ENCODE peak calls at places on chromosomes 2 and 18, in nine cellular contexts. L is breast epithelium, S is stomach, I is HFFc6, G is lower lobe of right lung, H is SK-N-SH, B is fibroblast of mammary gland, Z is HCT116, C is thoracic aorta. X is an unnamed sample.

GRCh38 chr2:44286884-44287638 is 11.8 kb downstream of the SLC3A1 start:
- DNase-seq in S (peak), Z (no peak), L (no peak), B (no peak), I (no peak), G (no peak), H (no peak), C (no peak), X (no peak)

GRCh38 chr2:174631009-174631981 is 33.7 kb upstream of the WIPF1 start:
- DNase-seq in G (no peak), B (peak), S (no peak), I (peak), L (no peak), H (no peak), Z (no peak), C (no peak), X (no peak)

GRCh38 chr2:241213036-241213435 is 24.6 kb downstream of the ANO7 start:
- DNase-seq in G (no peak), L (no peak), B (no peak), I (no peak), C (no peak), Z (no peak), S (no peak), H (no peak), X (no peak)

GRCh38 chr18:22493940-22494339 is 76.2 kb upstream of the CTAGE1 start:
- DNase-seq in C (no peak), Z (no peak), I (peak), B (peak), S (no peak), H (no peak), G (no peak), L (no peak), X (no peak)

GRCh38 chr2:91477731-91478672 is 2786.5 kb downstream of the RPIA start:
- DNase-seq in I (no peak), B (no peak), S (peak), H (peak), G (peak), L (peak), C (no peak), Z (no peak), X (no peak)

GRCh38 chr2:237156131-237156856 is 70.6 kb downstream of the COPS8 start:
- DNase-seq in B (peak), L (no peak), S (no peak), H (peak), G (no peak), Z (no peak), C (peak), I (peak), X (no peak)

GRCh38 chr18:48340502-48340901 is 68.7 kb downstream of the ZBTB7C start:
- DNase-seq in Z (no peak), B (no peak), S (no peak), C (no peak), L (no peak), H (no peak), G (no peak), I (no peak), X (no peak)

GRCh38 chr2:43255249-43255960 is 29.0 kb upstream of the ZFP36L2 start:
- DNase-seq in Z (no peak), S (no peak), C (no peak), H (no peak), L (no peak), I (no peak), B (no peak), G (no peak), X (no peak)

GRCh38 chr2:196980498-196980897 is 54.0 kb upstream of the PGAP1 start:
- DNase-seq in Z (no peak), B (no peak), G (no peak), H (no peak), I (no peak), C (no peak), S (no peak), L (no peak), X (no peak)

GRCh38 chr2:200308421-200309295 is 2.2 kb downstream of the SPATS2L start:
- DNase-seq in C (no peak), G (no peak), Z (no peak), I (peak), B (peak), H (no peak), S (no peak), L (no peak), X (no peak)

GRCh38 chr2:221911316-221911715 is 339.2 kb upstream of the EPHA4 start:
- DNase-seq in S (no peak), I (no peak), L (no peak), C (no peak), B (no peak), H (no peak), Z (no peak), G (no peak), X (no peak)

GRCh38 chr2:52423111-52423510 is 1344.5 kb upstream of the CHAC2 start:
- DNase-seq in I (no peak), S (no peak), C (no peak), L (no peak), B (no peak), G (no peak), Z (no peak), H (no peak), X (no peak)

GRCh38 chr2:11465485-11466306 is at the start of gene E2F6:
- DNase-seq in L (peak), B (peak), Z (peak), G (peak), S (peak), C (peak), I (peak), H (peak), X (peak)
- TF ChIP-seq CTCF in L (peak), B (no peak), Z (no peak), G (no peak), S (no peak), C (peak), I (peak), H (no peak), X (no peak)

GRCh38 chr2:186518945-186519344 is 32.9 kb downstream of the ZC3H15 start:
- DNase-seq in B (no peak), I (no peak), H (no peak), L (no peak), C (no peak), Z (no peak), G (no peak), S (no peak), X (no peak)

GRCh38 chr2:186518291-186518690 is 32.2 kb downstream of the ZC3H15 start:
- DNase-seq in G (no peak), H (no peak), I (no peak), S (no peak), C (no peak), B (no peak), L (no peak), Z (no peak), X (no peak)

GRCh38 chr2:186516396-186516795 is 30.3 kb downstream of the ZC3H15 start:
- DNase-seq in I (no peak), G (no peak), C (no peak), B (no peak), Z (no peak), H (no peak), L (no peak), S (no peak), X (no peak)

GRCh38 chr2:186515376-186515775 is 29.3 kb downstream of the ZC3H15 start:
- DNase-seq in G (no peak), H (no peak), S (no peak), L (no peak), Z (no peak), I (no peak), B (peak), C (no peak), X (no peak)

GRCh38 chr2:186517090-186517489 is 31.0 kb downstream of the ZC3H15 start:
- DNase-seq in I (no peak), H (no peak), S (no peak), Z (no peak), B (no peak), L (no peak), C (no peak), G (no peak), X (no peak)
- TF ChIP-seq CTCF in I (no peak), H (no peak), S (no peak), Z (no peak), B (no peak), L (no peak), C (no peak), G (no peak), X (no peak)

GRCh38 chr2:230944804-230945372 is 19.8 kb upstream of the GPR55 start:
- DNase-seq in I (no peak), Z (no peak), B (no peak), C (no peak), G (no peak), L (no peak), S (peak), H (no peak), X (no peak)
- TF ChIP-seq CTCF in I (no peak), Z (no peak), B (no peak), C (no peak), G (no peak), L (no peak), S (no peak), H (no peak), X (no peak)

GRCh38 chr2:119174993-119175347 is 16.4 kb upstream of the C1QL2 start:
- DNase-seq in Z (no peak), H (no peak), I (no peak), B (no peak), G (no peak), L (no peak), C (no peak), S (no peak), X (no peak)
- TF ChIP-seq CTCF in Z (no peak), H (no peak), I (no peak), B (no peak), G (no peak), L (no peak), C (no peak), S (no peak), X (no peak)

DNA sequence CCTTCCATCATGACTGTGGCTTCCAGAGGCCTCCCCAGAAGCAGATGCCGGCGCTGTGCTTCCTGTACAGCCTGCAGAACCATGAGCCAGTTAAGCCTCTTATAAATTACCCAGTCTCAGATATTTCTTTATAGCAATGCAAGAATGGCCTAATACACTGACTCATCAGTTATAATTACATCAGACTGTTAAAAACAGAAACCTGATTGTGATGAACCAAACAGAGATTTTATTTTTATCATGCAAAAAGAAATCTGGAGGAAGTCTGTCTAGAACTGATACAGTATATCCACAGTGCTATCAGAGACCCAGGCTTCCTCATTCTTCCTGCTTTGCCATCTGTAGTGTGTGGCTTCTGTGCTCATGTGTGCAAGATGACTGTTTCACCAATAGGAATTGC is 93.4 kb upstream of the MEX3C start:
- DNase-seq in Z (no peak), S (no peak), H (no peak), C (no peak), G (no peak), B (no peak), I (no peak), L (no peak), X (no peak)
- TF ChIP-seq CTCF in Z (no peak), S (no peak), H (no peak), C (no peak), G (no peak), B (no peak), I (no peak), L (no peak), X (no peak)

GRCh38 chr2:172097557-172098131 is 5.1 kb downstream of the DLX2 start:
- DNase-seq in S (no peak), I (peak), Z (no peak), H (peak), L (no peak), B (no peak), G (no peak), C (no peak), X (peak)

GRCh38 chr2:172094319-172095145 is 8.2 kb downstream of the DLX2 start:
- DNase-seq in Z (no peak), L (no peak), H (peak), C (no peak), S (no peak), I (peak), G (peak), B (no peak), X (peak)

GRCh38 chr2:172096661-172097547 is 5.8 kb downstream of the DLX2 start:
- DNase-seq in S (no peak), B (peak), G (no peak), C (no peak), L (no peak), Z (no peak), I (peak), H (peak), X (peak)

GRCh38 chr2:172095146-172095904 is 7.4 kb downstream of the DLX2 start:
- DNase-seq in L (no peak), S (peak), G (peak), Z (no peak), H (peak), I (peak), B (peak), C (no peak), X (peak)

DNA sequence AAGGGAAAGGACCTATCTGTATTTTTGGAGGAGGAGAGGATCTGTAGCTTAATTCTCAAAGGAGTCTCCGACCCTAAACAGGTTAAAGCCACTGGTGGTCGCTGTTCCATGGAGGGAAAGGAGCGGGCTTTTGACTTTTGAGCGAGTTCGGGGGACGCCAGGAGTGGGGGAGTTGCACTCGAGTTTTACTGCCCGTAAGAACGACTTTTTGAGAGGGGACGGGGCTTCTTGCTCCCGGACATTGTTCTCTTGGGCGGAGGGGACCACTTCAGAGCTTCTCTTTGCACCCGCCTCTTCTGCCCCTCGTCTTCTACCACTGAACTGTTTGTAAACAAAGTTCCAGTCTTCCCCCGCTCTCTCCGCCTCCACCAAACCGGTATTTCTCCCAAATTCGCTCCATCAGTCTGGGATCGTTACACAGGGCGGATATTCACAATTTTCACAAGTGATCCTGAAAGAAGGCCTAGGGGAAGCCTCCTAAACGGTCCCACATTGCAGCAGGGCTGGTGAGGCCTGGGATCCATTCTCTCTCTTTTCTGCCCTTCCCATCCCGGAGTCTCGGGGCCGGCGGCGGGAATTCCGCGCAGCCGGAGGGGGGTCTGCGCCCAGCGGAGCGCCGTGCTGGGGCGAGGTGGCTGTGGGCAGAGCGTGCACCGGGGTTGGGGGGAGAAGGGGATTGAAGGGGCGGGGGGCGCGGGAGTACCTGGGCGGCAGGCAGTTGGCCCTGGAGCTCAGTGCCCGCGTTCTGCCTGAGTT is 6.6 kb downstream of the DLX2 start:
- DNase-seq in Z (no peak), G (no peak), L (no peak), B (no peak), H (peak), C (no peak), I (peak), S (no peak), X (peak)
- TF ChIP-seq CTCF in Z (no peak), G (no peak), L (no peak), B (peak), H (peak), C (no peak), I (peak), S (no peak), X (peak)

DNA sequence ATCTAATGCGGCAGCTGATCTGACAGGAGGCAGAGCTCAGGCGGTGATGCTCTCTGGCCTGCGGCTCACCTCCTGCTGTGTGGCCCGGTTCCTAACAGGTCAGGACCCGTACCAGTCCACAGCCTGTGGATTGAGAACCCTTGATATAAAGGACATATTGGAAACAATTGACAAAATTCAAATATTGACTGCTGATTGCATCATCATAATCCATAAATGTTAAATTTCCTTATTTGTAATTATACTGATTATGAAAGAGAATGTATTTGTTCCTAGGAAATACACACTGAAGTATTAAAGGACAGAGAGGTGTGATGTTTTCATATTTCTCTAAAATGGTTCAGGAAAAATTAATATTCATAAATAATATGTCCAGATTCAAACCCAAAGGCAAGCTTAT is 63.8 kb upstream of the SRD5A2 start:
- DNase-seq in I (no peak), C (no peak), G (no peak), H (no peak), B (no peak), Z (no peak), L (no peak), S (no peak), X (no peak)
- TF ChIP-seq CTCF in I (no peak), C (no peak), G (no peak), H (no peak), B (no peak), Z (no peak), L (no peak), S (no peak), X (no peak)

X was measured in GM13977.